ENCODE peak calls at places on chromosome 6, in five cellular contexts. N, O, Z, T and G are unnamed samples.

GRCh38 chr6:5745081-5745480 is 261.6 kb downstream of the NRN1 start:
- DNase-seq in O (no peak), T (no peak), Z (no peak), N (no peak), G (no peak)

GRCh38 chr6:28941681-28942448 is 18.1 kb upstream of the TRIM27 start:
- DNase-seq in Z (no peak), T (no peak), N (no peak), O (peak), G (no peak)

GRCh38 chr6:112331306-112331705 is 15.8 kb upstream of the RFPL4B start:
- DNase-seq in O (no peak), Z (no peak), N (no peak), T (no peak), G (no peak)

GRCh38 chr6:7087491-7087979 is 20.2 kb upstream of the RREB1 start:
- DNase-seq in N (no peak), Z (no peak), T (no peak), O (no peak), G (no peak)

GRCh38 chr6:6701864-6702263 is 113.3 kb downstream of the LY86 start:
- DNase-seq in T (no peak), Z (no peak), O (no peak), N (no peak), G (peak)

GRCh38 chr6:33312361-33313104 is 1.3 kb downstream of the TAPBP start:
- DNase-seq in Z (peak), O (no peak), T (peak), N (no peak), G (peak)

GRCh38 chr6:80250391-80250997 is 144.0 kb downstream of the BCKDHB start:
- DNase-seq in N (no peak), T (peak), Z (no peak), O (no peak), G (no peak)

GRCh38 chr6:129959358-129959930 is 58.9 kb upstream of the L3MBTL3 start:
- DNase-seq in Z (no peak), T (no peak), O (no peak), N (no peak), G (no peak)

GRCh38 chr6:76166297-76166696 is 93.8 kb upstream of the IMPG1 start:
- DNase-seq in Z (no peak), T (no peak), O (no peak), N (no peak), G (peak)

GRCh38 chr6:25137497-25137896 is 141.7 kb upstream of the CARMIL1 start:
- DNase-seq in O (no peak), N (no peak), Z (no peak), T (no peak), G (no peak)

GRCh38 chr6:89302195-89302770 is 12.8 kb downstream of the GABRR2 start:
- DNase-seq in O (no peak), T (no peak), N (no peak), Z (no peak), G (no peak)

GRCh38 chr6:16163535-16164300 is 34.8 kb downstream of the MYLIP start:
- DNase-seq in O (no peak), T (peak), Z (no peak), N (no peak), G (no peak)

GRCh38 chr6:119347466-119348307 is 1.9 kb downstream of the MAN1A1 start:
- DNase-seq in O (no peak), T (peak), Z (no peak), N (no peak), G (peak)

GRCh38 chr6:39203804-39204495 is 25.3 kb downstream of the KCNK5 start:
- DNase-seq in T (no peak), O (no peak), N (no peak), Z (peak), G (peak)

GRCh38 chr6:139982652-139983051 is 608.2 kb upstream of the CITED2 start:
- DNase-seq in Z (peak), O (no peak), N (no peak), T (peak), G (no peak)

GRCh38 chr6:79868098-79868722 is 79.1 kb downstream of the ELOVL4 start:
- DNase-seq in T (peak), N (peak), O (no peak), Z (peak), G (peak)

GRCh38 chr6:140436023-140436811 is 1061.8 kb upstream of the CITED2 start:
- DNase-seq in Z (peak), O (no peak), N (peak), T (peak), G (peak)

GRCh38 chr6:26613717-26614683 is 17.2 kb downstream of the ABT1 start:
- DNase-seq in Z (peak), O (no peak), T (no peak), N (peak), G (no peak)

GRCh38 chr6:14765106-14765505 is 480.8 kb upstream of the JARID2 start:
- DNase-seq in N (no peak), Z (no peak), O (no peak), T (peak), G (peak)

GRCh38 chr6:83463886-83464285 is 33.0 kb upstream of the ME1 start:
- DNase-seq in N (no peak), O (no peak), Z (no peak), T (peak), G (no peak)

GRCh38 chr6:125906158-125906998 is 50.2 kb upstream of the HINT3 start:
- DNase-seq in N (peak), Z (peak), T (peak), O (no peak), G (peak)

GRCh38 chr6:35017461-35018183 is 123.5 kb downstream of the TCP11 start:
- DNase-seq in N (no peak), T (no peak), Z (no peak), O (no peak), G (no peak)

GRCh38 chr6:11210386-11211138 is 21.9 kb downstream of the NEDD9 start:
- DNase-seq in N (no peak), Z (no peak), O (no peak), T (no peak), G (no peak)

GRCh38 chr6:152130441-152130840 is 323.0 kb downstream of the ESR1 start:
- DNase-seq in O (no peak), N (no peak), Z (no peak), T (no peak), G (no peak)

GRCh38 chr6:160966493-160967229 is 24.9 kb upstream of the MAP3K4 start:
- DNase-seq in Z (no peak), N (no peak), O (no peak), T (no peak), G (no peak)

GRCh38 chr6:21342496-21342895 is 251.1 kb upstream of the SOX4 start:
- DNase-seq in Z (no peak), O (no peak), N (no peak), T (peak), G (no peak)

DNA sequence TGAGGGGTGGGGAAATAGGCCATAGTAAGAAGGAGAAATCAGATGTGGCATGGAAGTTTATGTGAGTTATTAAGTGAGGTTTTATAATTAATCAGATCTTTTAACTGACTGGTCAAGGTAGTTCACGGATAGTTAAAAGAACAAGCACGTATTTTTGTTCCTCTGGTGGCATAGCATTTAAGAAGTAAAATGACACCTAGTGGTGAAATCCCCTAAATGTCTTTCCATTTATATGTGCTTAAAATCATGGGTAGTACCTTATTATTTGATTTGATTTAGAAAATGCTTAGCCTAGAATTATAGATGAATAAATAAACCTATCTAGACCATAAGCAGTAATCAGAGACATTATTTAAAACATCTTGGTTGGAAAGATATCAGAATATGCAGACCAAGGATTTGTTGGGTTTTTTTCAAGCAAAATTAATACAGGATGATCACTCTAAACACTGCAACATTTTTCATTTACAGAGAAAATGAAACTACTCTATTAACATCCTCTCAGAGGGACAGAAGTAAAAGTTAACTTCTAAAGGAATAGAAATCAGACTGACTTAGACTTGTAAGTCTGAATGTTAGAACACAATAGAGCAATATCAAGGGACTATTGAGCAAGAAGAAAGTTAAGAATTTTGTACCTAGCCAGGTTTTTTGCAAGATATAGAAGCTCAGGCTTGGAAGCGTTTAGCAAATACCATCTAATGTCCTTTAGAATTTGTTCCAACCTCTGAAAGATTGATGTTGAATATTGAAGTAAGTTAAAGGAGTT is 81.1 kb downstream of the STXBP5 start:
- DNase-seq in T (peak), N (no peak), Z (no peak), O (no peak), G (no peak)
- H2AFZ ChIP-seq in T (no peak), N (no peak), Z (no peak), O (no peak), G (no peak)

DNA sequence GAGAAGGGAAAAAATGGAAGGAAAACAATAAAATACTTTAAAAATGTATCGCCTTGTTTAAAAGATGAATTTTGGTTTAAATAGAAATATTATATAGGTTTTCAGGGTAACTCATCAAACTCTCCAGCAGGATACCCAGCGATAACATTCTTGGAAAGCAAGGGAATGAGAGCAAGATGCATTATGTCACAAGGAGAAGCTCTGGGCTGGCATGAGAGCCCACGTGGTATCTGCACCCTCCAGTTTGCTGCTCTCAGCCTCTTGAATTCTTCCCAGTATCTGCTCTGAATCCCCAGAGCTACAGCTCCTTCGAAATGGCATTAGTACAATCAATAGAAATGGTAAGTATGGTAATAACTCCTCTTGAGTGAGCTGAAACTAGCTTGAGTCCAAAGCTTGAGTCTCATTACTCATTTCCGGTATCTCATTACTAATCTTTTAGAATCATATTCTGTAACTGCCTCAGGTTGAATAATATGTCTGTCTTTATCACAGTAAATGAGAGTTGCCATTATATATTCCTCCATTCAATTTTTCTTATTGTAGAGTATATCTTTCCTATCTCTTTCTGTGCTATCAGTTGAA is 4.9 kb upstream of the TMEM242 start:
- DNase-seq in N (no peak), O (no peak), Z (no peak), T (no peak), G (no peak)
- H3K9ac ChIP-seq in N (no peak), O (no peak), Z (no peak), T (no peak), G (no peak)

GRCh38 chr6:155261146-155261900 is 2.5 kb upstream of the CLDN20 start:
- DNase-seq in Z (peak), O (no peak), N (peak), T (no peak), G (no peak)
- H2BK12ac ChIP-seq in Z (no peak), O (no peak), N (no peak), T (no peak), G (no peak)

GRCh38 chr6:37654727-37655500 is 42.8 kb downstream of the MDGA1 start:
- DNase-seq in O (no peak), N (no peak), T (no peak), Z (no peak), G (no peak)

GRCh38 chr6:37655666-37656065 is 42.0 kb downstream of the MDGA1 start:
- DNase-seq in Z (no peak), T (no peak), N (no peak), O (no peak), G (no peak)

GRCh38 chr6:37659561-37659960 is 38.1 kb downstream of the MDGA1 start:
- DNase-seq in Z (no peak), O (no peak), T (no peak), N (no peak), G (peak)

GRCh38 chr6:37658121-37658520 is 39.6 kb downstream of the MDGA1 start:
- DNase-seq in T (no peak), O (no peak), N (no peak), Z (no peak), G (no peak)

GRCh38 chr6:37657117-37657886 is 40.4 kb downstream of the MDGA1 start:
- DNase-seq in N (no peak), Z (no peak), O (no peak), T (peak), G (no peak)
- H2AFZ ChIP-seq in N (no peak), Z (no peak), O (no peak), T (no peak), G (no peak)

GRCh38 chr6:134177236-134177635 is 124.8 kb upstream of the SLC2A12 start:
- DNase-seq in T (no peak), Z (no peak), N (no peak), O (no peak), G (no peak)

GRCh38 chr6:134175532-134176282 is 123.3 kb upstream of the SLC2A12 start:
- DNase-seq in O (no peak), T (peak), N (peak), Z (no peak), G (peak)

GRCh38 chr6:134176283-134176975 is 124.0 kb upstream of the SLC2A12 start:
- DNase-seq in N (no peak), Z (peak), O (no peak), T (peak), G (no peak)

GRCh38 chr6:134178230-134179044 is 126.0 kb upstream of the SLC2A12 start:
- DNase-seq in Z (peak), T (peak), O (peak), N (peak), G (peak)

GRCh38 chr6:134177753-134178229 is 125.4 kb upstream of the SLC2A12 start:
- DNase-seq in T (peak), N (no peak), O (no peak), Z (no peak), G (peak)
- H3K9ac ChIP-seq in T (peak), N (no peak), O (no peak), Z (no peak), G (no peak)

DNA sequence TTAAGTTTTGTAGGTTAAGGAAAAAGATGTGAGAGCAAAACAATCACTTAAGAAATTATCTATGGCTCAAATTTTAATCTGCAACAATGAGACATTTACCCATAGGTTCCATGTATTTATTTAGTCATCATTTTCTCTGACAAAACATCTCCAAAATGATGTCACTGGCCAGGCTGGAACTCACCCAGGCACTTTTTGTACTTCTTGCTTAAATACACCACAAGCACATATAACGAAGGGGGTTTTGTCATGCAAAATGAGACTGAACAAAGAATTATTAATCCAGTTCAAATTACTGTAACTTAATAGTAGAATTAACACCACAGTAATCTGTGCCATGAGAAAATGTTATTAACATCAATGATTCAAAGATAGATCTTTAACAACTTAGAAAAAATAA is 200.5 kb downstream of the PTPRK start:
- DNase-seq in N (no peak), O (no peak), T (no peak), Z (no peak), G (no peak)
- H2BK12ac ChIP-seq in N (no peak), O (no peak), T (no peak), Z (no peak), G (no peak)

GRCh38 chr6:169274761-169275160 is 21.1 kb upstream of the THBS2 start:
- DNase-seq in N (no peak), Z (no peak), T (no peak), O (no peak), G (no peak)
- H2AFZ ChIP-seq in N (no peak), Z (no peak), T (no peak), O (no peak), G (no peak)

GRCh38 chr6:31205638-31206037 is 35.2 kb upstream of the POU5F1 start:
- DNase-seq in O (no peak), Z (no peak), T (no peak), N (no peak), G (no peak)

GRCh38 chr6:31208506-31208905 is 38.0 kb upstream of the POU5F1 start:
- DNase-seq in N (no peak), Z (no peak), T (no peak), O (no peak), G (no peak)

GRCh38 chr6:31203345-31203979 is 33.0 kb upstream of the POU5F1 start:
- DNase-seq in Z (no peak), T (peak), N (no peak), O (no peak), G (peak)

GRCh38 chr6:31202259-31203166 is 32.0 kb upstream of the POU5F1 start:
- DNase-seq in O (no peak), N (no peak), T (no peak), Z (no peak), G (no peak)

GRCh38 chr6:31204751-31205145 is 34.3 kb upstream of the POU5F1 start:
- DNase-seq in O (no peak), N (no peak), T (no peak), Z (no peak), G (no peak)
- H3K9ac ChIP-seq in O (no peak), N (no peak), T (no peak), Z (no peak), G (no peak)

GRCh38 chr6:94270040-94270689 is 850.8 kb upstream of the EPHA7 start:
- DNase-seq in N (no peak), O (no peak), Z (no peak), T (peak), G (no peak)
- H2BK12ac ChIP-seq in N (no peak), O (no peak), Z (no peak), T (no peak), G (no peak)